ENCODE peak calls at places on chromosomes 6 and 20, in six cellular contexts. One of them, this sample, is unnamed.

GRCh38 chr6:89411269-89412070 is 603 bp downstream of the RRAGD start:
- DNase-seq in HCT116: no peak
- DNase-seq in neural progenitor cell: peak; percentile 83
- DNase-seq in PC-3: no peak
- DNase-seq in GM23338: peak; percentile 76
- DNase-seq in hepatocyte: peak; percentile 54
- DNase-seq in this sample: peak; percentile 34

GRCh38 chr6:22081709-22082108 is 215.1 kb downstream of the PRL start:
- DNase-seq in hepatocyte: no peak
- DNase-seq in PC-3: no peak
- DNase-seq in GM23338: no peak
- DNase-seq in HCT116: no peak
- DNase-seq in neural progenitor cell: no peak
- DNase-seq in this sample: no peak

GRCh38 chr6:150410906-150411305 is 42.1 kb downstream of the IYD start:
- DNase-seq in neural progenitor cell: no peak
- DNase-seq in GM23338: no peak
- DNase-seq in PC-3: peak; percentile 46
- DNase-seq in hepatocyte: no peak
- DNase-seq in HCT116: no peak
- DNase-seq in this sample: no peak

GRCh38 chr20:41692479-41693135 is 74.4 kb upstream of the CHD6 start:
- DNase-seq in hepatocyte: peak; percentile 87
- DNase-seq in HCT116: no peak
- DNase-seq in neural progenitor cell: peak; percentile 92
- DNase-seq in PC-3: no peak
- DNase-seq in GM23338: peak; percentile 97
- DNase-seq in this sample: peak; percentile 81

GRCh38 chr6:127518212-127518709 is 874 bp downstream of the MTCL3 start:
- DNase-seq in GM23338: peak; percentile 62
- DNase-seq in hepatocyte: no peak
- DNase-seq in PC-3: no peak
- DNase-seq in neural progenitor cell: peak; percentile 57
- DNase-seq in HCT116: no peak
- DNase-seq in this sample: no peak

GRCh38 chr20:50572922-50573777 is 63.0 kb downstream of the PTPN1 start:
- DNase-seq in PC-3: no peak
- DNase-seq in hepatocyte: no peak
- DNase-seq in HCT116: no peak
- DNase-seq in GM23338: no peak
- DNase-seq in neural progenitor cell: no peak
- DNase-seq in this sample: no peak

GRCh38 chr6:42406296-42407280 is 45.1 kb downstream of the TRERF1 start:
- DNase-seq in neural progenitor cell: peak; percentile 53
- DNase-seq in PC-3: peak; percentile 28
- DNase-seq in hepatocyte: no peak
- DNase-seq in GM23338: no peak
- DNase-seq in HCT116: no peak
- DNase-seq in this sample: no peak

GRCh38 chr6:5673016-5673415 is 333.7 kb downstream of the NRN1 start:
- DNase-seq in hepatocyte: no peak
- DNase-seq in HCT116: no peak
- DNase-seq in neural progenitor cell: no peak
- DNase-seq in PC-3: no peak
- DNase-seq in GM23338: no peak
- DNase-seq in this sample: no peak

GRCh38 chr6:46932526-46932925 is 10.8 kb upstream of the ADGRF5 start:
- DNase-seq in neural progenitor cell: no peak
- DNase-seq in HCT116: no peak
- DNase-seq in GM23338: no peak
- DNase-seq in hepatocyte: no peak
- DNase-seq in PC-3: peak; percentile 71
- DNase-seq in this sample: no peak

GRCh38 chr6:44233560-44234100 is 10.2 kb downstream of the SLC29A1 start:
- DNase-seq in GM23338: no peak
- DNase-seq in PC-3: no peak
- DNase-seq in neural progenitor cell: no peak
- DNase-seq in HCT116: no peak
- DNase-seq in hepatocyte: no peak
- DNase-seq in this sample: no peak

GRCh38 chr6:69866351-69867074 is at the start of gene COL19A1:
- DNase-seq in GM23338: peak; percentile 59
- DNase-seq in neural progenitor cell: peak; percentile 56
- DNase-seq in hepatocyte: peak; percentile 35
- DNase-seq in HCT116: no peak
- DNase-seq in PC-3: peak; percentile 1
- DNase-seq in this sample: peak; percentile 52

DNA sequence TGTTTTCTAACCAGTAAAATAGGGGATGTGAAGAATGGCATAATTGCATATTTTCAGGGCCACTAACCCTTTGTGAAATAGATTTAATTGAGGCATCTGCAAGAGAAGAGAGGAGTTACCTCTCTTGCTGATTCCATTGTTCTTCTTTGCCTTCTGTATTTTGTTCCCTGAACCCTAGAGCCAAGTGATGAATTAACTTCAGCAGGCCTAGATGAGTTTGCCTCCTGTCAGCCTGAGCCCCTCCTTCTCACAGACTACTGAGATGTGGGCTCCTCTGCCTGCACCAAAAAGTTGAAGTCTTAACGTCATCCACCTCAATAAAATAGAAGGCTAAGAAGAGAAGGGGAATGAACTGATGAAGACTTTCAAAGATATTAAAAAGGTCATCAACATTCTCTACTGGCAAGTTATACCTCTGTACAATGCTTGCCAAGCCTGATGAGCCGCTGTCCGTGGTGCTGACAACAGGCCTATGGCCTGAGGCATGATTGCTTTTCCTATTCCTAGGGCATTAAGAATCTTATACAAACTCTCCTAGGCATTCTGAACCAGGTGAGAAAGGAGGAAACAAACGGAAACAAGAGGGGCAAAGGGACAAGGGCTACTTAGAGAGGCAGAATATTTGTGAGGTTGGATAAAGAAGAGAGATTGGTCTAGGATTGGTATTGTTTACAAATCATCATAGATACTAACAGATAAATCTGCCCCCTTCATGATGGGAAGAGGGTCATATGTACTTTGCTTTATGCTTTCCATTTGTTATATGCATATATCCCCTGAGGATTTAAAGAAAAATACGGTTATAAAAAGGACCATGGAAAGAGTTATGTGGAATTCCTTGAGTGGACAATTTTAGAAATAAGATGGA is 46.8 kb downstream of the CD24 start:
- DNase-seq in HCT116: no peak
- DNase-seq in GM23338: peak; percentile 90
- DNase-seq in PC-3: peak; percentile 60
- DNase-seq in neural progenitor cell: peak; percentile 87
- DNase-seq in hepatocyte: peak; percentile 79
- DNase-seq in this sample: peak; percentile 53
- TF ChIP-seq EZH2phosphoT487 in HCT116: no peak
- TF ChIP-seq EZH2phosphoT487 in GM23338: no peak
- TF ChIP-seq EZH2phosphoT487 in PC-3: no peak
- TF ChIP-seq EZH2phosphoT487 in neural progenitor cell: no peak
- TF ChIP-seq EZH2phosphoT487 in hepatocyte: no peak
- TF ChIP-seq EZH2phosphoT487 in this sample: no peak

DNA sequence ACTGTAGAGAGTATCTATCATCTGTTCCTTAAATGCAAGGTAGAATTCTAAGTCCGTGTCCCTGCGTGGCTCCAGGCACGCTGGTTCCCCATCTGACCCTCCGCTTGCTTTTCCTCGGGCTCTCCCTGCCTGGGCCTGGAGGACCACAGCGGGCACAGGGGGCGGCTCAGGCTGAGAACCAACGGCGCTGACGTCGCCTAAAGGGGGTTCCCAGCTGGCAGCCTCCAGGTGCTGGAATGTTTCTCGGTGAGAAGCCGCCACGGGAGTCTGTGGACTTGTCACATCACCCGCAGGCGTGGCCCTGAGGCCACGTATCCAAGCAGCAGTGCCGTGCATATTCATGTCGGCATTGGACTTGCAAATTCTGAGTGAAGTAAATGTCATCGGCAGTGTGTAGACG is 24.1 kb downstream of the NTSR1 start:
- DNase-seq in hepatocyte: no peak
- DNase-seq in neural progenitor cell: no peak
- DNase-seq in PC-3: no peak
- DNase-seq in GM23338: no peak
- DNase-seq in HCT116: no peak
- DNase-seq in this sample: no peak
- TF ChIP-seq EZH2 in hepatocyte: no peak
- TF ChIP-seq EZH2 in neural progenitor cell: no peak
- TF ChIP-seq EZH2 in PC-3: no peak
- TF ChIP-seq EZH2 in GM23338: no peak
- TF ChIP-seq EZH2 in HCT116: no peak
- TF ChIP-seq EZH2 in this sample: no peak

GRCh38 chr20:3135507-3136070 is 24.1 kb downstream of the FASTKD5 start:
- DNase-seq in hepatocyte: no peak
- DNase-seq in neural progenitor cell: no peak
- DNase-seq in PC-3: peak; percentile 35
- DNase-seq in HCT116: no peak
- DNase-seq in GM23338: no peak
- DNase-seq in this sample: no peak
- TF ChIP-seq CTCF in hepatocyte: no peak
- TF ChIP-seq CTCF in neural progenitor cell: no peak
- TF ChIP-seq CTCF in PC-3: no peak
- TF ChIP-seq CTCF in HCT116: no peak
- TF ChIP-seq CTCF in GM23338: no peak
- TF ChIP-seq CTCF in this sample: no peak

GRCh38 chr6:141833001-141833655 is 299.6 kb upstream of the GJE1 start:
- DNase-seq in hepatocyte: no peak
- DNase-seq in PC-3: no peak
- DNase-seq in neural progenitor cell: no peak
- DNase-seq in GM23338: peak; percentile 22
- DNase-seq in HCT116: no peak
- DNase-seq in this sample: no peak

GRCh38 chr6:141829566-141829965 is 303.2 kb upstream of the GJE1 start:
- DNase-seq in hepatocyte: no peak
- DNase-seq in GM23338: peak; percentile 90
- DNase-seq in HCT116: no peak
- DNase-seq in neural progenitor cell: peak; percentile 90
- DNase-seq in PC-3: no peak
- DNase-seq in this sample: no peak

GRCh38 chr6:141829996-141830395 is 302.7 kb upstream of the GJE1 start:
- DNase-seq in PC-3: no peak
- DNase-seq in neural progenitor cell: peak; percentile 69
- DNase-seq in HCT116: no peak
- DNase-seq in hepatocyte: no peak
- DNase-seq in GM23338: peak; percentile 53
- DNase-seq in this sample: no peak

DNA sequence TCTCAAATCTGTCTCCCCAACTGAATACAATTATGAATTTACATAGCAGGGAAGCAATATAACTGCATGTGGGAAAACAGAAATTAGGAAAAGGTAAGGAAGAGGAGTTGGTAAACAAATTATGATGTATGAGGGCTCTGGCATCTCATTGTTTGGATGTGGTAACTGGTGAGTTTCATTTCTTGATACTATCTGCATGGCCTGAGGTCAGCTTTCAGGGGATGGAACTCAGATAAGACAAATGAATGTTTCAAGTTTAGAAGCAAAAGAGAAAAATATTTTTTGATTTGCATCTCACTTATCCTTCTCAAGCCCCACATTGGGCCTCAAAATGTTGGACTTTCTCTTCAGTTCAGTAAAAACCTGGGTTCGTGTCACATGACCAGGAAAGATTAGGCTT is 302.2 kb upstream of the GJE1 start:
- DNase-seq in neural progenitor cell: no peak
- DNase-seq in PC-3: no peak
- DNase-seq in GM23338: no peak
- DNase-seq in hepatocyte: no peak
- DNase-seq in HCT116: no peak
- DNase-seq in this sample: no peak
- TF ChIP-seq EZH2phosphoT487 in neural progenitor cell: no peak
- TF ChIP-seq EZH2phosphoT487 in PC-3: no peak
- TF ChIP-seq EZH2phosphoT487 in GM23338: no peak
- TF ChIP-seq EZH2phosphoT487 in hepatocyte: no peak
- TF ChIP-seq EZH2phosphoT487 in HCT116: no peak
- TF ChIP-seq EZH2phosphoT487 in this sample: no peak

This sample was measured in MM.1S.